ENCODE peak calls at places on chromosomes 5 and 9, in six cellular contexts. B is A549, P is endothelial cell of umbilical vein, T is GM12878, A is K562, M is NB4. C is an unnamed sample.

GRCh38 chr5:6632324-6632930 is 417 bp downstream of the NSUN2 start:
- DNase-seq in B (peak), P (no peak), T (no peak), A (no peak), M (peak), C (peak)

GRCh38 chr9:84169240-84169639 is 171.3 kb downstream of the SLC28A3 start:
- DNase-seq in B (no peak), P (no peak), T (no peak), A (no peak), M (no peak), C (no peak)

GRCh38 chr5:25995209-25995608 is 1043.2 kb downstream of the CDH9 start:
- DNase-seq in B (no peak), P (no peak), T (no peak), A (no peak), M (no peak), C (no peak)

GRCh38 chr5:158145827-158146226 is 286.9 kb upstream of the CLINT1 start:
- DNase-seq in B (no peak), P (no peak), T (no peak), A (no peak), M (no peak), C (no peak)

GRCh38 chr9:21883642-21884041 is 81.2 kb downstream of the MTAP start:
- DNase-seq in B (no peak), P (no peak), T (no peak), A (no peak), M (no peak), C (no peak)

GRCh38 chr9:33719581-33720374 is 75.6 kb upstream of the PRSS3 start:
- DNase-seq in B (peak), P (no peak), T (no peak), A (peak), M (peak), C (peak)

GRCh38 chr5:88683506-88684135 is 199.4 kb downstream of the MEF2C start:
- DNase-seq in B (peak), P (no peak), T (no peak), A (peak), M (peak), C (peak)

GRCh38 chr5:138655530-138656245 is 80.5 kb upstream of the HSPA9 start:
- DNase-seq in B (no peak), P (peak), T (no peak), A (no peak), M (no peak), C (peak)

GRCh38 chr5:110925398-110925797 is 146.1 kb upstream of the TSLP start:
- DNase-seq in B (no peak), P (no peak), T (no peak), A (no peak), M (no peak), C (no peak)

GRCh38 chr9:126523621-126524111 is 90.1 kb upstream of the LMX1B start:
- DNase-seq in B (no peak), P (no peak), T (no peak), A (no peak), M (peak), C (no peak)

GRCh38 chr9:4298255-4299005 is 1.4 kb downstream of the GLIS3 start:
- DNase-seq in B (peak), P (peak), T (no peak), A (no peak), M (peak), C (no peak)

GRCh38 chr9:33619666-33620404 is 95.8 kb downstream of the ANKRD18B start:
- DNase-seq in B (peak), P (peak), T (no peak), A (peak), M (peak), C (peak)

GRCh38 chr9:72038408-72038807 is 22.0 kb downstream of the C9orf57 start:
- DNase-seq in B (no peak), P (no peak), T (no peak), A (no peak), M (no peak), C (no peak)

GRCh38 chr5:77366717-77367500 is 125.2 kb downstream of the WDR41 start:
- DNase-seq in B (no peak), P (no peak), T (no peak), A (no peak), M (peak), C (peak)

GRCh38 chr5:75057551-75057950 is 5.2 kb upstream of the GCNT4 start:
- DNase-seq in B (no peak), P (peak), T (no peak), A (no peak), M (no peak), C (no peak)

GRCh38 chr5:56699588-56699987 is 115.8 kb upstream of the MAP3K1 start:
- DNase-seq in B (no peak), P (no peak), T (no peak), A (no peak), M (no peak), C (no peak)

GRCh38 chr9:37446401-37446800 is 18.8 kb downstream of the ZBTB5 start:
- DNase-seq in B (no peak), P (no peak), T (no peak), A (no peak), M (no peak), C (no peak)

GRCh38 chr9:136399176-136400037 is 563 bp downstream of the SNAPC4 start:
- DNase-seq in B (no peak), P (peak), T (no peak), A (peak), M (peak), C (no peak)

GRCh38 chr5:133356386-133357331 is 255.7 kb downstream of the FSTL4 start:
- DNase-seq in B (no peak), P (no peak), T (no peak), A (no peak), M (no peak), C (no peak)

GRCh38 chr9:135858491-135859185 is 48.7 kb downstream of the CAMSAP1 start:
- DNase-seq in B (no peak), P (no peak), T (no peak), A (no peak), M (no peak), C (no peak)

GRCh38 chr5:14174235-14174636 is 31.1 kb downstream of the TRIO start:
- DNase-seq in B (no peak), P (peak), T (peak), A (no peak), M (peak), C (no peak)

GRCh38 chr5:60340965-60341471 is 358.9 kb downstream of the DEPDC1B start:
- DNase-seq in B (no peak), P (no peak), T (peak), A (no peak), M (no peak), C (no peak)

GRCh38 chr5:58872670-58873273 is 289.9 kb downstream of the RAB3C start:
- DNase-seq in B (no peak), P (no peak), T (no peak), A (no peak), M (no peak), C (no peak)

GRCh38 chr5:56669534-56670483 is 145.5 kb upstream of the MAP3K1 start:
- DNase-seq in B (no peak), P (no peak), T (peak), A (no peak), M (peak), C (peak)

GRCh38 chr9:120869726-120870125 is 7.3 kb downstream of the PHF19 start:
- DNase-seq in B (no peak), P (no peak), T (no peak), A (no peak), M (peak), C (no peak)

GRCh38 chr9:120867676-120868338 is 9.2 kb downstream of the PHF19 start:
- DNase-seq in B (no peak), P (no peak), T (no peak), A (no peak), M (no peak), C (no peak)

GRCh38 chr9:120868339-120868675 is 8.7 kb downstream of the PHF19 start:
- DNase-seq in B (no peak), P (no peak), T (no peak), A (no peak), M (no peak), C (no peak)

GRCh38 chr9:120869360-120869687 is 7.7 kb downstream of the PHF19 start:
- DNase-seq in B (no peak), P (no peak), T (no peak), A (no peak), M (no peak), C (no peak)

DNA sequence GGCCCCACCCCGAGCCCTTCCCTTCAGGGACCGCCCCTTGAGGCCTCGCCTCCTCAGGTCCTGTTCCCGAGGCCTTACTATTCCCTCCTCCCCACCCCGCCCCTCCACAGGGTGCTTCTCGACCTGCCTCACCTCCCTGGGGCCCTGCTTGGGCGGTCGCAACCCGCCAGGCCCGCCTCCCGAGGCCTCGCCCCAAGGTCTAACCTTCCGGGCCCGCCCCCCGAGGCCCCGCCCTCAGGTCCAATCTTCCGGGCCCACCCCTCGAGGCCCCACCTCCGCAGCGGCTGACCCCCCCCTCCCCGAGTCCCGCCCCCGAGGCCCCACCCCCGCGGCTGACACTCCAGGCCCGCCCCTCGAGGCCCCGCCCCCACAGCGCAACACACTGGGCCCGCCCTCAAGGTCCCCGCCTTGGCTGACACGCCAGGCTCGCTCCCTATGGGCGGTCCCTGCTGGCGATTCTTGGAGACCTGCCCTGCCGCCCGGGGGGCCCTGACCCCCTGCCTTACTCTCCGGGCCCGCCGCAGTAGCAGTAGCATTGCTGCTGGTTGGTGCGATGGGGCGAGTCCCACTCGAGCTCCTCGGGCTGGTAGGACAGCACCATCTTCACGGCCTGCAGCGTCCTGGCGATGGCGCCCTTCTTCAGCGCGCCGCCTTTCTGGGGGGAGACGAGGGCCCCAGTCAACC is 8.2 kb downstream of the PHF19 start:
- DNase-seq in B (peak), P (peak), T (peak), A (peak), M (peak), C (no peak)
- TF ChIP-seq POLR2A in B (peak), P (no peak), T (peak), A (no peak), M (no peak), C (no peak)

GRCh38 chr5:115749016-115749415 is 67.4 kb downstream of the CDO1 start:
- DNase-seq in B (no peak), P (no peak), T (no peak), A (no peak), M (no peak), C (no peak)
- TF ChIP-seq MYC in B (no peak), P (no peak), T (no peak), A (no peak), M (no peak), C (no peak)

GRCh38 chr9:127698985-127699670 is 7.7 kb upstream of the CFAP157 start:
- DNase-seq in B (peak), P (peak), T (peak), A (peak), M (no peak), C (no peak)
- TF ChIP-seq POLR2A in B (peak), P (peak), T (peak), A (peak), M (no peak), C (no peak)

DNA sequence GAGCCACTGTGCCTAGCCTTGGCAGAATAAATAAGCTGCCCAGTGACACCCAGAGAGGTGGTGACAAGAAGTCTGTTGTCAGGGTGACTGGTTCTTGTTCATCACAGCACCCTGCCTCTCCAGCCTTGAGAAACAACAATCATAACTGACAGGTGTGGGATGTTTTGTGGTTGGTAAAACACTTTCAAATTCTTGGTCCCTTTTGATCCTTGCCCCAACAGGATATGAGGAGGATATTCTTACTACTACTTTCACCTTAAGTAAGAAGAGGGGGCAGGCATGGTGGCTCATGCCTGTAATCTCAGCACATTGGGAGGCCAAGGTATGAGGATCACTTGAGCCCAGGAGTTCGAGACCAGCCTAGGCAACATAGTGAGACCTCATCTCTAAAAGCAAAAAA is 14.2 kb upstream of the FRRS1L start:
- DNase-seq in B (no peak), P (no peak), T (peak), A (no peak), M (no peak), C (no peak)
- TF ChIP-seq MYC in B (no peak), P (no peak), T (no peak), A (no peak), M (no peak), C (no peak)

DNA sequence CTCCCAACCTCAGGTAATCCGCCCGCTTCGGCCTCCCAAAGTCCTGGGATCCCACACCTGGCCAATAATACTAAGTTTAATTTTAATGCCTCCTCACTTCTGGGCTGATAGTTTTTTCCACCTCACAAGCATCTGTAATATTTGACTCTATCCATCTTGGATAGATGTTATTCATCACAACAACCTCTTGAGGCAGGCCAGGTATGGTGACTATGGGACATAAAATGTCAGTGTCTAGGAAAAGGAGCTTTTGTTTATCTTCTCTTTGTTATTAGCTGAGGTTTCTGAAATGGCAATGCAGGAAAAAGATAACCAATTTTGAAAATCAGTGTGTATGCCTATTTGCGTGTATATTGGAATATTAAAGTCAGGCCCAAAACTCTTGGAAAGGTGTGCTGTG is 1.2 kb upstream of the CCDC69 start:
- DNase-seq in B (no peak), P (no peak), T (no peak), A (no peak), M (no peak), C (no peak)
- TF ChIP-seq POLR2A in B (no peak), P (no peak), T (no peak), A (no peak), M (no peak), C (no peak)

GRCh38 chr5:128199611-128200010 is 116.0 kb downstream of the SLC12A2 start:
- DNase-seq in B (no peak), P (no peak), T (no peak), A (no peak), M (no peak), C (no peak)
- TF ChIP-seq MYC in B (no peak), P (no peak), T (no peak), A (no peak), M (no peak), C (no peak)

GRCh38 chr9:109910616-109911568 is 130.9 kb downstream of the PALM2AKAP2 start:
- DNase-seq in B (peak), P (peak), T (no peak), A (no peak), M (no peak), C (no peak)
- TF ChIP-seq POLR2A in B (no peak), P (no peak), T (no peak), A (no peak), M (no peak), C (no peak)

DNA sequence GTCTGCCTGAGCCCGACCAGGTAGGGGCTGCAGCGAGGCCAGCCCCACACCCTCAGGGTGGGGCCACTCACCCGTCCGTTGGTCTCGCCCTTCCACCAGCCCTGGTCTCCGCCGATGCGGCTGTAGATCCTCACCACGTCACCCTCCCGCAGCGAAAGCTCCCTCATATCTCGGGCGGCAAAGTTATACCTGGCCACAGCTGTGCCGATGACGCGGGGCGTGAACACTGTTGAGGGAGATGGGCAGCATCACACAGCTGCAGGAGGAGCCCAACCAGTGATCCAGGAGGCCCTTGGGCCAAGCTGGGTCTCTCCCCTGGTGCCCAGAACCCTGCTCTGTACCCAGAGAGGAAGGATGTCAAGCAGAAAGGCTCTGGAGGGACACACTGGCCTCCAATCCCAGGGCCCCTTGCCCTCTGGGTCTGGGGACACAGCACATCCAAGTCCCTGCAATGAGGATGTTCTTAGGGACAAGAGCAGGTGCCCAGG is 30.3 kb upstream of the SARDH start:
- DNase-seq in B (no peak), P (no peak), T (no peak), A (no peak), M (no peak), C (no peak)
- TF ChIP-seq MYC in B (no peak), P (no peak), T (no peak), A (no peak), M (no peak), C (no peak)

C was measured in HepG2.